ENCODE peak calls at places on chromosomes 5 and 9, in nine cellular contexts. One of them, this sample, is unnamed.

GRCh38 chr9:96169488-96169887 is 132.5 kb downstream of the HSD17B3 start:
- DNase-seq in IMR-90: peak
- DNase-seq in LoVo: peak
- DNase-seq in CD8-positive, alpha-beta T cell: no peak
- DNase-seq in brain pericyte: peak
- DNase-seq in neural progenitor cell: peak
- DNase-seq in fibroblast of mammary gland: no peak
- DNase-seq in GM12865: no peak
- DNase-seq in C1 segment of cervical spinal cord: peak
- DNase-seq in this sample: peak

GRCh38 chr5:77990020-77990419 is 213.9 kb upstream of the TBCA start:
- DNase-seq in LoVo: no peak
- DNase-seq in CD8-positive, alpha-beta T cell: no peak
- DNase-seq in brain pericyte: no peak
- DNase-seq in IMR-90: no peak
- DNase-seq in C1 segment of cervical spinal cord: no peak
- DNase-seq in neural progenitor cell: peak
- DNase-seq in GM12865: no peak
- DNase-seq in fibroblast of mammary gland: no peak
- DNase-seq in this sample: no peak

GRCh38 chr5:124623265-124623664 is 123.2 kb downstream of the ZNF608 start:
- DNase-seq in GM12865: no peak
- DNase-seq in IMR-90: no peak
- DNase-seq in LoVo: no peak
- DNase-seq in brain pericyte: no peak
- DNase-seq in fibroblast of mammary gland: no peak
- DNase-seq in neural progenitor cell: no peak
- DNase-seq in CD8-positive, alpha-beta T cell: no peak
- DNase-seq in C1 segment of cervical spinal cord: no peak
- DNase-seq in this sample: no peak

GRCh38 chr9:5375091-5375490 is 35.4 kb upstream of the RLN1 start:
- DNase-seq in neural progenitor cell: no peak
- DNase-seq in fibroblast of mammary gland: no peak
- DNase-seq in C1 segment of cervical spinal cord: no peak
- DNase-seq in brain pericyte: no peak
- DNase-seq in LoVo: no peak
- DNase-seq in CD8-positive, alpha-beta T cell: no peak
- DNase-seq in IMR-90: no peak
- DNase-seq in GM12865: peak
- DNase-seq in this sample: no peak

GRCh38 chr5:14767942-14768837 is 103.4 kb downstream of the ANKH start:
- DNase-seq in neural progenitor cell: no peak
- DNase-seq in CD8-positive, alpha-beta T cell: no peak
- DNase-seq in C1 segment of cervical spinal cord: no peak
- DNase-seq in fibroblast of mammary gland: no peak
- DNase-seq in LoVo: no peak
- DNase-seq in GM12865: no peak
- DNase-seq in brain pericyte: no peak
- DNase-seq in IMR-90: no peak
- DNase-seq in this sample: peak

GRCh38 chr5:179270581-179271300 is 74.5 kb downstream of the ADAMTS2 start:
- DNase-seq in CD8-positive, alpha-beta T cell: no peak
- DNase-seq in GM12865: no peak
- DNase-seq in brain pericyte: no peak
- DNase-seq in IMR-90: peak
- DNase-seq in neural progenitor cell: no peak
- DNase-seq in C1 segment of cervical spinal cord: no peak
- DNase-seq in LoVo: no peak
- DNase-seq in fibroblast of mammary gland: peak
- DNase-seq in this sample: peak

GRCh38 chr5:35470866-35471265 is 146.8 kb upstream of the SPEF2 start:
- DNase-seq in neural progenitor cell: no peak
- DNase-seq in CD8-positive, alpha-beta T cell: no peak
- DNase-seq in IMR-90: peak
- DNase-seq in C1 segment of cervical spinal cord: no peak
- DNase-seq in brain pericyte: no peak
- DNase-seq in LoVo: peak
- DNase-seq in fibroblast of mammary gland: peak
- DNase-seq in GM12865: no peak
- DNase-seq in this sample: peak

GRCh38 chr5:164360589-164360988 is 855.2 kb downstream of the MAT2B start:
- DNase-seq in LoVo: no peak
- DNase-seq in IMR-90: peak
- DNase-seq in brain pericyte: no peak
- DNase-seq in neural progenitor cell: no peak
- DNase-seq in fibroblast of mammary gland: peak
- DNase-seq in GM12865: no peak
- DNase-seq in CD8-positive, alpha-beta T cell: no peak
- DNase-seq in C1 segment of cervical spinal cord: no peak
- DNase-seq in this sample: no peak

GRCh38 chr9:29798599-29798998 is 2225.3 kb upstream of the C9orf72 start:
- DNase-seq in C1 segment of cervical spinal cord: no peak
- DNase-seq in IMR-90: no peak
- DNase-seq in fibroblast of mammary gland: no peak
- DNase-seq in GM12865: no peak
- DNase-seq in neural progenitor cell: no peak
- DNase-seq in brain pericyte: no peak
- DNase-seq in LoVo: no peak
- DNase-seq in CD8-positive, alpha-beta T cell: no peak
- DNase-seq in this sample: no peak

This sample was measured in RPMI7951.